ENCODE peak calls at places on chromosome 3, in seven cellular contexts. M is HFF-Myc; A is sciatic nerve; E is GM04504; G is stimulated activated CD4-positive, alpha-beta T cell treated with anti-CD3 and anti-CD28 coated beads, Interleukin-2, amount 100 ng/mL, for 24 hours; N is NCI-H1105; P is NT2/D1. O is an unnamed sample.
A peak's percentile ranks its signal among the peaks of the same experiment; 100 is the strongest.

GRCh38 chr3:191330309-191330712 is at the start of gene UTS2B:
- DNase-seq in E (peak; percentile 46), N (no peak), M (no peak), P (no peak), G (no peak), A (no peak), O (peak; percentile 41)

GRCh38 chr3:171874879-171875278 is 31.7 kb downstream of the TMEM212 start:
- DNase-seq in P (no peak), M (no peak), E (no peak), N (no peak), G (no peak), A (no peak), O (no peak)

GRCh38 chr3:129439817-129440647 is at the start of the genes IFT122 and MBD4:
- DNase-seq in N (peak; percentile 100), G (peak; percentile 98), E (peak; percentile 99), P (peak; percentile 98), A (peak; percentile 98), M (peak; percentile 99), O (peak; percentile 99)

GRCh38 chr3:130276203-130276803 is 69.2 kb upstream of the COL6A5 start:
- DNase-seq in P (peak; percentile 39), E (peak; percentile 20), N (peak; percentile 69), G (no peak), M (peak; percentile 38), A (no peak), O (peak; percentile 40)

GRCh38 chr3:11604139-11604895 is 39.4 kb downstream of the VGLL4 start:
- DNase-seq in M (no peak), G (no peak), E (no peak), N (no peak), A (no peak), P (no peak), O (peak; percentile 93)

GRCh38 chr3:178901204-178901603 is 170.4 kb downstream of the ZMAT3 start:
- DNase-seq in E (no peak), A (no peak), P (no peak), G (no peak), M (no peak), N (no peak), O (no peak)

GRCh38 chr3:191369081-191370010 is 39.0 kb upstream of the UTS2B start:
- DNase-seq in G (no peak), E (peak; percentile 33), M (no peak), N (no peak), P (no peak), A (no peak), O (peak; percentile 83)

GRCh38 chr3:172094621-172095557 is 55.5 kb downstream of the FNDC3B start:
- DNase-seq in M (no peak), N (no peak), A (no peak), G (peak; percentile 21), P (no peak), E (no peak), O (no peak)

GRCh38 chr3:102195198-102195948 is 239.4 kb upstream of the ZPLD1 start:
- DNase-seq in E (no peak), A (no peak), N (peak; percentile 18), G (no peak), M (no peak), P (no peak), O (no peak)

GRCh38 chr3:53518495-53518981 is 24.1 kb downstream of the CACNA1D start:
- DNase-seq in A (no peak), M (no peak), N (no peak), E (no peak), G (no peak), P (no peak), O (no peak)

GRCh38 chr3:58190882-58191281 is 19.9 kb downstream of the DNASE1L3 start:
- DNase-seq in P (no peak), G (no peak), A (no peak), N (no peak), M (no peak), E (no peak), O (no peak)

GRCh38 chr3:155321418-155321817 is 27.9 kb upstream of the STRIT1 start:
- DNase-seq in P (no peak), G (no peak), M (no peak), E (no peak), N (no peak), A (no peak), O (no peak)

GRCh38 chr3:101646726-101647125 is 30.2 kb downstream of the ZBTB11 start:
- DNase-seq in G (no peak), M (peak; percentile 9), P (no peak), E (no peak), N (no peak), A (no peak), O (peak; percentile 8)

GRCh38 chr3:66487475-66487874 is 13.3 kb downstream of the LRIG1 start:
- DNase-seq in G (no peak), N (no peak), A (no peak), E (no peak), M (no peak), P (no peak), O (no peak)

GRCh38 chr3:39644176-39644575 is 165.2 kb upstream of the MYRIP start:
- DNase-seq in A (no peak), E (peak; percentile 56), P (no peak), G (no peak), N (no peak), M (peak; percentile 48), O (peak; percentile 59)

GRCh38 chr3:58164916-58165821 is 45.6 kb downstream of the DNASE1L3 start:
- DNase-seq in G (no peak), M (no peak), A (no peak), P (no peak), E (no peak), N (no peak), O (no peak)

GRCh38 chr3:120615863-120616599 is 19.9 kb downstream of the NDUFB4 start:
- DNase-seq in P (no peak), M (peak; percentile 45), G (no peak), A (no peak), E (peak; percentile 88), N (no peak), O (peak; percentile 4)

GRCh38 chr3:32686713-32687112 is 1.7 kb downstream of the CNOT10 start:
- DNase-seq in A (no peak), E (no peak), M (no peak), P (no peak), G (no peak), N (no peak), O (no peak)

GRCh38 chr3:58205981-58206380 is 4.8 kb downstream of the DNASE1L3 start:
- DNase-seq in A (no peak), G (no peak), E (no peak), P (no peak), N (no peak), M (no peak), O (no peak)